ENCODE peak calls at places on chromosomes 6 and 20, in four cellular contexts. W is A549, D is K562, J is WTC11. I is an unnamed sample.

GRCh38 chr6:129089357-129089756 is 206.4 kb downstream of the LAMA2 start:
- DNase-seq in W (no peak), D (no peak), J (no peak), I (no peak)

GRCh38 chr20:19820520-19821211 is 62.6 kb downstream of the RIN2 start:
- DNase-seq in W (no peak), D (no peak), J (no peak), I (no peak)

GRCh38 chr20:38728237-38728761 is 4.0 kb downstream of the SLC32A1 start:
- DNase-seq in W (no peak), D (no peak), J (peak), I (no peak)

GRCh38 chr6:56649782-56650181 is 7.1 kb upstream of the DST start:
- DNase-seq in W (no peak), D (no peak), J (no peak), I (no peak)

GRCh38 chr6:43150051-43150751 is 20.9 kb upstream of the SRF start:
- DNase-seq in W (no peak), D (no peak), J (no peak), I (peak)

GRCh38 chr6:158631678-158632537 is 12.6 kb downstream of the DYNLT1 start:
- DNase-seq in W (peak), D (peak), J (no peak), I (no peak)

GRCh38 chr6:38459291-38459690 is 180.4 kb downstream of the BTBD9 start:
- DNase-seq in W (no peak), D (no peak), J (no peak), I (no peak)

GRCh38 chr6:126066068-126067048 is 80.0 kb downstream of the TRMT11 start:
- DNase-seq in W (no peak), D (peak), J (no peak), I (no peak)

GRCh38 chr6:72826033-72826432 is 204.2 kb downstream of the KCNQ5 start:
- DNase-seq in W (no peak), D (no peak), J (no peak), I (no peak)

DNA sequence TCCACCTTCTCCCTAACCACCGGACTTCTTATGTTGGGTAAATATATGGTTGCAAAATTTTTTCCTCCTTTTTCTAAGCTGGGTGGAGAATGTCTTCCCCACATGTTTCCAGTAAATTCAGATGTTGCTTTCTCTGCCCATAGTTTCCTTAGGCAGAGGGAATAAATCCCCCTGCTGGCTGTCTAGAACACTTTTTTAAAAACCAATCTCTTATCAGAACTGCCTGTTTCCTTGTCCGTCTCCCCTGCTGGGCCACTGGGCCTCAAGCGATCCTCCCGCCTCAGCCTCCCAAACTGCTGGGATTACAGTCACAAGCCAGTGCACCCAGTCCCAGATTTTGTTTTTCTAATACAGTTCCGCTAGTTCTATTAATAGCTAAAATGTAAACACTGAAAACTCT is 9.9 kb upstream of the WFDC2 start:
- DNase-seq in W (peak), D (peak), J (no peak), I (no peak)
- TF ChIP-seq HMGXB4 in W (no peak), D (no peak), J (no peak), I (no peak)

GRCh38 chr20:33770005-33770404 is 38.2 kb downstream of the ZNF341 start:
- DNase-seq in W (no peak), D (no peak), J (no peak), I (no peak)

GRCh38 chr20:33771938-33772337 is 39.2 kb upstream of the CHMP4B start:
- DNase-seq in W (no peak), D (no peak), J (no peak), I (no peak)

GRCh38 chr20:33777831-33778230 is 33.3 kb upstream of the CHMP4B start:
- DNase-seq in W (no peak), D (no peak), J (no peak), I (no peak)

GRCh38 chr20:33772439-33772838 is 38.7 kb upstream of the CHMP4B start:
- DNase-seq in W (no peak), D (no peak), J (no peak), I (no peak)

DNA sequence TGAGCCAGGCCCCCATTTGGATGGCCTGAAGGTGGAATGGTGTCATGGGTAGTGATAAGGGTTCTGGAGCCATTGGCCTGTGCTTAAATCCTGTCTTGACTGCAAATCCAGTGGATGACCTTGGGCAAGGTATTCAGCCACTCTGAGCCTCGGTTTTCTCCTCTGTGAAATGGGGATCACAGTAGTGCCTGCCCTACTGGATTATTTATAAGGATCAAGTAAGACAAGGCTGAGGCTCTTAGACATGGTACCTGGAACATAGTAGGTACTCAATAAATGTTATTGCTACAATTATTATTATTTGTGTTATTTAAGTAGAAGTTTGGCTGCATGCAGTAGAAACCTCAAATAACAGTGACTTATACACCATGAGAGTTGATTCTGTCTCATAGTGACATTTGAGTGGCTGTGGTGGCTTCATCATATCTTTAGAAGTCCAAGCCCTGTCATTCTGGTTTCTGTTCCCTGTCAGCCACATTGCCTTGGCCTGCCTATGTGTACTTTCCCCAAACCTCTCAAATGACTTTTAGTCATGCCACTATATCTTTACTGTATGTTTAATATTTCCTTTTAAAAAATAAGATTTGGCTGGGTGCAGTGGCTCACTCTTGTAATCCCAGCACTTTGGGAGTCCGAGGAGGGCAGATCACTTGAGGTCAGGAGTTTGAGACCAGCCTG is 37.6 kb upstream of the CHMP4B start:
- DNase-seq in W (no peak), D (no peak), J (no peak), I (no peak)
- TF ChIP-seq HMGXB4 in W (no peak), D (no peak), J (no peak), I (no peak)

GRCh38 chr6:71290611-71291010 is 2.0 kb downstream of the OGFRL1 start:
- DNase-seq in W (no peak), D (no peak), J (no peak), I (no peak)
- TF ChIP-seq HMGXB4 in W (no peak), D (no peak), J (no peak), I (no peak)

GRCh38 chr20:35621560-35621946 is 5.9 kb downstream of the SPAG4 start:
- DNase-seq in W (no peak), D (no peak), J (no peak), I (no peak)
- TF ChIP-seq HMGXB4 in W (no peak), D (no peak), J (no peak), I (no peak)

GRCh38 chr6:112639436-112639835 is 292.3 kb downstream of the RFPL4B start:
- DNase-seq in W (no peak), D (no peak), J (no peak), I (no peak)
- TF ChIP-seq HMGXB4 in W (no peak), D (no peak), J (no peak), I (no peak)

DNA sequence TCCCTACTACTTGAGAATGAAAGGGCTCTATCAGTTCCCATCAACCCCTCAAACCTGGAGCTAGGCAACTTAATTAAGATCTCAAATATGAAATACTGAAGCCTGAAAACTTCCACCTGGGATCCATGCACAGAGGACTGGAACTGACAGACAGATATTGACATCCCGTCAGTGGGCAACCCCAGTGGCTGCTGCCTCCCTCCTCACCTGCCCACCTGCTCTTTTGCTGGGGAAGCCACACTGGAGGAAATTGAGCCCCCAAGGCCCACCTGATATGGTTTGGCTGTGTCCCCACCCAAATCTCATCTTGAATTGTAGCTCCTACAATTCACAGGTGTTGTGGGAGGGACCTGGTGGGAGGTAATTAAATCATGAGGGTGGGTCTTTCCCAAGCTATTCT is 192.8 kb downstream of the LRFN2 start:
- DNase-seq in W (no peak), D (no peak), J (no peak), I (no peak)
- TF ChIP-seq HMGXB4 in W (no peak), D (no peak), J (no peak), I (no peak)

GRCh38 chr6:112033824-112034223 is 20.1 kb upstream of the CCN6 start:
- DNase-seq in W (no peak), D (no peak), J (no peak), I (no peak)
- TF ChIP-seq HMGXB4 in W (no peak), D (no peak), J (no peak), I (no peak)

GRCh38 chr20:61627791-61628415 is 375.8 kb downstream of the CDH4 start:
- DNase-seq in W (no peak), D (no peak), J (no peak), I (no peak)
- TF ChIP-seq HMGXB4 in W (no peak), D (no peak), J (no peak), I (no peak)

I was measured in HepG2.